ENCODE peak calls at places on chromosomes 3 and 15, in four cellular contexts. One of them, this sample, is unnamed.

GRCh38 chr15:33125883-33126535 is 68.5 kb downstream of the FMN1 start:
- DNase-seq in hepatocyte: no peak
- DNase-seq in ovary: no peak
- DNase-seq in stimulated activated CD4-positive, alpha-beta T cell treated with anti-CD3 and anti-CD28 coated beads, Interleukin-15, amount 100 ng/mL, for 24 hours: peak; percentile 7
- DNase-seq in this sample: no peak

GRCh38 chr3:98900265-98901031 is 1.0 kb downstream of the DCBLD2 start:
- DNase-seq in hepatocyte: no peak
- DNase-seq in stimulated activated CD4-positive, alpha-beta T cell treated with anti-CD3 and anti-CD28 coated beads, Interleukin-15, amount 100 ng/mL, for 24 hours: no peak
- DNase-seq in ovary: no peak
- DNase-seq in this sample: no peak

GRCh38 chr3:34206996-34207395 is 408.6 kb downstream of the PDCD6IP start:
- DNase-seq in ovary: no peak
- DNase-seq in hepatocyte: no peak
- DNase-seq in stimulated activated CD4-positive, alpha-beta T cell treated with anti-CD3 and anti-CD28 coated beads, Interleukin-15, amount 100 ng/mL, for 24 hours: no peak
- DNase-seq in this sample: no peak

GRCh38 chr15:92848852-92849598 is 51.1 kb upstream of the CHD2 start:
- DNase-seq in ovary: no peak
- DNase-seq in stimulated activated CD4-positive, alpha-beta T cell treated with anti-CD3 and anti-CD28 coated beads, Interleukin-15, amount 100 ng/mL, for 24 hours: peak; percentile 36
- DNase-seq in hepatocyte: no peak
- DNase-seq in this sample: no peak

GRCh38 chr3:52185837-52186236 is 12.1 kb upstream of the ALAS1 start:
- DNase-seq in stimulated activated CD4-positive, alpha-beta T cell treated with anti-CD3 and anti-CD28 coated beads, Interleukin-15, amount 100 ng/mL, for 24 hours: no peak
- DNase-seq in hepatocyte: no peak
- DNase-seq in ovary: no peak
- DNase-seq in this sample: no peak

GRCh38 chr3:134392336-134392983 is 18.2 kb upstream of the AMOTL2 start:
- DNase-seq in stimulated activated CD4-positive, alpha-beta T cell treated with anti-CD3 and anti-CD28 coated beads, Interleukin-15, amount 100 ng/mL, for 24 hours: no peak
- DNase-seq in ovary: no peak
- DNase-seq in hepatocyte: no peak
- DNase-seq in this sample: no peak

GRCh38 chr3:186939536-186939935 is 9.2 kb downstream of the ST6GAL1 start:
- DNase-seq in hepatocyte: no peak
- DNase-seq in ovary: no peak
- DNase-seq in stimulated activated CD4-positive, alpha-beta T cell treated with anti-CD3 and anti-CD28 coated beads, Interleukin-15, amount 100 ng/mL, for 24 hours: no peak
- DNase-seq in this sample: no peak

GRCh38 chr15:95284933-95285401 is 1045.5 kb upstream of the NR2F2 start:
- DNase-seq in ovary: no peak
- DNase-seq in stimulated activated CD4-positive, alpha-beta T cell treated with anti-CD3 and anti-CD28 coated beads, Interleukin-15, amount 100 ng/mL, for 24 hours: peak; percentile 8
- DNase-seq in hepatocyte: no peak
- DNase-seq in this sample: no peak

GRCh38 chr3:49566312-49566711 is 12.0 kb downstream of the BSN start:
- DNase-seq in hepatocyte: no peak
- DNase-seq in ovary: no peak
- DNase-seq in stimulated activated CD4-positive, alpha-beta T cell treated with anti-CD3 and anti-CD28 coated beads, Interleukin-15, amount 100 ng/mL, for 24 hours: no peak
- DNase-seq in this sample: no peak

GRCh38 chr3:108603689-108604088 is 14.2 kb downstream of the DZIP3 start:
- DNase-seq in hepatocyte: no peak
- DNase-seq in stimulated activated CD4-positive, alpha-beta T cell treated with anti-CD3 and anti-CD28 coated beads, Interleukin-15, amount 100 ng/mL, for 24 hours: no peak
- DNase-seq in ovary: no peak
- DNase-seq in this sample: no peak

GRCh38 chr3:156677120-156677479 is 2.7 kb downstream of the TIPARP start:
- DNase-seq in hepatocyte: no peak
- DNase-seq in stimulated activated CD4-positive, alpha-beta T cell treated with anti-CD3 and anti-CD28 coated beads, Interleukin-15, amount 100 ng/mL, for 24 hours: peak; percentile 32
- DNase-seq in ovary: no peak
- DNase-seq in this sample: no peak

GRCh38 chr3:150210461-150211110 is 197.5 kb upstream of the TSC22D2 start:
- DNase-seq in stimulated activated CD4-positive, alpha-beta T cell treated with anti-CD3 and anti-CD28 coated beads, Interleukin-15, amount 100 ng/mL, for 24 hours: no peak
- DNase-seq in ovary: no peak
- DNase-seq in hepatocyte: no peak
- DNase-seq in this sample: peak; percentile 34

GRCh38 chr15:67550522-67550921 is 8.0 kb downstream of the MAP2K5 start:
- DNase-seq in hepatocyte: no peak
- DNase-seq in ovary: no peak
- DNase-seq in stimulated activated CD4-positive, alpha-beta T cell treated with anti-CD3 and anti-CD28 coated beads, Interleukin-15, amount 100 ng/mL, for 24 hours: no peak
- DNase-seq in this sample: no peak

GRCh38 chr3:11548721-11549131 is 95.0 kb downstream of the VGLL4 start:
- DNase-seq in ovary: peak; percentile 45
- DNase-seq in hepatocyte: no peak
- DNase-seq in stimulated activated CD4-positive, alpha-beta T cell treated with anti-CD3 and anti-CD28 coated beads, Interleukin-15, amount 100 ng/mL, for 24 hours: no peak
- DNase-seq in this sample: no peak

GRCh38 chr3:87336761-87337160 is 60.4 kb upstream of the POU1F1 start:
- DNase-seq in hepatocyte: no peak
- DNase-seq in stimulated activated CD4-positive, alpha-beta T cell treated with anti-CD3 and anti-CD28 coated beads, Interleukin-15, amount 100 ng/mL, for 24 hours: no peak
- DNase-seq in ovary: no peak
- DNase-seq in this sample: no peak

GRCh38 chr3:49908378-49909199 is 4.9 kb upstream of the MST1R start:
- DNase-seq in stimulated activated CD4-positive, alpha-beta T cell treated with anti-CD3 and anti-CD28 coated beads, Interleukin-15, amount 100 ng/mL, for 24 hours: no peak
- DNase-seq in hepatocyte: no peak
- DNase-seq in ovary: no peak
- DNase-seq in this sample: no peak

GRCh38 chr3:175343946-175344345 is 484.8 kb downstream of the NAALADL2 start:
- DNase-seq in ovary: no peak
- DNase-seq in stimulated activated CD4-positive, alpha-beta T cell treated with anti-CD3 and anti-CD28 coated beads, Interleukin-15, amount 100 ng/mL, for 24 hours: no peak
- DNase-seq in hepatocyte: no peak
- DNase-seq in this sample: no peak

GRCh38 chr3:143184098-143184497 is 64.5 kb downstream of the CHST2 start:
- DNase-seq in stimulated activated CD4-positive, alpha-beta T cell treated with anti-CD3 and anti-CD28 coated beads, Interleukin-15, amount 100 ng/mL, for 24 hours: no peak
- DNase-seq in ovary: no peak
- DNase-seq in hepatocyte: no peak
- DNase-seq in this sample: no peak

GRCh38 chr3:10162147-10162546 is 2.6 kb upstream of the IRAK2 start:
- DNase-seq in ovary: no peak
- DNase-seq in stimulated activated CD4-positive, alpha-beta T cell treated with anti-CD3 and anti-CD28 coated beads, Interleukin-15, amount 100 ng/mL, for 24 hours: no peak
- DNase-seq in hepatocyte: no peak
- DNase-seq in this sample: no peak

GRCh38 chr15:92653836-92654524 is 1.6 kb downstream of the FAM174B start:
- DNase-seq in stimulated activated CD4-positive, alpha-beta T cell treated with anti-CD3 and anti-CD28 coated beads, Interleukin-15, amount 100 ng/mL, for 24 hours: no peak
- DNase-seq in ovary: no peak
- DNase-seq in hepatocyte: peak; percentile 72
- DNase-seq in this sample: peak; percentile 30

GRCh38 chr15:78265137-78265460 is 737 bp downstream of the DNAJA4 start:
- DNase-seq in hepatocyte: no peak
- DNase-seq in stimulated activated CD4-positive, alpha-beta T cell treated with anti-CD3 and anti-CD28 coated beads, Interleukin-15, amount 100 ng/mL, for 24 hours: no peak
- DNase-seq in ovary: no peak
- DNase-seq in this sample: no peak

GRCh38 chr3:187997490-187997889 is 156.5 kb upstream of the LPP start:
- DNase-seq in ovary: no peak
- DNase-seq in stimulated activated CD4-positive, alpha-beta T cell treated with anti-CD3 and anti-CD28 coated beads, Interleukin-15, amount 100 ng/mL, for 24 hours: no peak
- DNase-seq in hepatocyte: no peak
- DNase-seq in this sample: no peak

GRCh38 chr3:23888617-23889228 is 28.1 kb downstream of the NKIRAS1 start:
- DNase-seq in hepatocyte: peak; percentile 35
- DNase-seq in stimulated activated CD4-positive, alpha-beta T cell treated with anti-CD3 and anti-CD28 coated beads, Interleukin-15, amount 100 ng/mL, for 24 hours: no peak
- DNase-seq in ovary: no peak
- DNase-seq in this sample: no peak

GRCh38 chr3:193874512-193874911 is 261.4 kb upstream of the HES1 start:
- DNase-seq in stimulated activated CD4-positive, alpha-beta T cell treated with anti-CD3 and anti-CD28 coated beads, Interleukin-15, amount 100 ng/mL, for 24 hours: no peak
- DNase-seq in hepatocyte: no peak
- DNase-seq in ovary: no peak
- DNase-seq in this sample: no peak

GRCh38 chr15:100457201-100457600 is 71.5 kb downstream of the CERS3 start:
- DNase-seq in ovary: no peak
- DNase-seq in hepatocyte: no peak
- DNase-seq in stimulated activated CD4-positive, alpha-beta T cell treated with anti-CD3 and anti-CD28 coated beads, Interleukin-15, amount 100 ng/mL, for 24 hours: no peak
- DNase-seq in this sample: no peak

GRCh38 chr15:98860647-98861041 is 146.9 kb downstream of the PGPEP1L start:
- DNase-seq in stimulated activated CD4-positive, alpha-beta T cell treated with anti-CD3 and anti-CD28 coated beads, Interleukin-15, amount 100 ng/mL, for 24 hours: no peak
- DNase-seq in ovary: no peak
- DNase-seq in hepatocyte: no peak
- DNase-seq in this sample: no peak

This sample was measured in NCI-H2107.